ENCODE peak calls at places on chromosomes 7 and 10, in six cellular contexts. J, Y, U, F, Q and N are unnamed samples.

GRCh38 chr7:93327006-93327633 is 95.0 kb downstream of the VPS50 start:
- DNase-seq in J (no peak), Y (no peak), U (peak), F (no peak), Q (no peak), N (peak)

GRCh38 chr7:40891232-40891631 is 756.4 kb downstream of the SUGCT start:
- DNase-seq in J (no peak), Y (no peak), U (no peak), F (no peak), Q (no peak), N (no peak)

GRCh38 chr10:121880842-121881423 is 46.9 kb downstream of the ATE1 start:
- DNase-seq in J (no peak), Y (no peak), U (peak), F (no peak), Q (no peak), N (peak)

GRCh38 chr7:3157541-3158287 is 114.0 kb upstream of the CARD11 start:
- DNase-seq in J (no peak), Y (no peak), U (peak), F (no peak), Q (no peak), N (peak)

GRCh38 chr10:102642553-102643345 is 1.5 kb upstream of the TRIM8 start:
- DNase-seq in J (peak), Y (peak), U (peak), F (peak), Q (peak), N (peak)

GRCh38 chr10:97412891-97413304 is 11.8 kb upstream of the RRP12 start:
- DNase-seq in J (no peak), Y (no peak), U (no peak), F (no peak), Q (no peak), N (no peak)

GRCh38 chr7:36472141-36472729 is 82.6 kb downstream of the ANLN start:
- DNase-seq in J (no peak), Y (no peak), U (no peak), F (no peak), Q (no peak), N (no peak)

GRCh38 chr10:71433116-71433982 is 36.6 kb downstream of the CDH23 start:
- DNase-seq in J (peak), Y (no peak), U (peak), F (peak), Q (no peak), N (no peak)

GRCh38 chr7:20681258-20681882 is 65.9 kb downstream of the ABCB5 start:
- DNase-seq in J (no peak), Y (no peak), U (no peak), F (no peak), Q (no peak), N (no peak)

GRCh38 chr7:46533946-46534345 is 612.9 kb upstream of the IGFBP3 start:
- DNase-seq in J (no peak), Y (no peak), U (no peak), F (no peak), Q (no peak), N (no peak)

GRCh38 chr10:34916368-34916767 is 101.3 kb upstream of the PARD3 start:
- DNase-seq in J (peak), Y (no peak), U (peak), F (no peak), Q (no peak), N (no peak)

GRCh38 chr7:11768263-11768662 is 63.7 kb downstream of the THSD7A start:
- DNase-seq in J (no peak), Y (no peak), U (no peak), F (no peak), Q (no peak), N (no peak)

GRCh38 chr7:36994456-36995112 is 270.3 kb upstream of the AOAH start:
- DNase-seq in J (no peak), Y (no peak), U (no peak), F (no peak), Q (no peak), N (no peak)

GRCh38 chr7:36015733-36016132 is 137.3 kb upstream of the EEPD1 start:
- DNase-seq in J (no peak), Y (no peak), U (no peak), F (no peak), Q (no peak), N (no peak)

GRCh38 chr7:75888464-75889222 is 9.8 kb downstream of the RHBDD2 start:
- DNase-seq in J (no peak), Y (no peak), U (no peak), F (no peak), Q (peak), N (no peak)

GRCh38 chr10:15188629-15189028 is 20.1 kb upstream of the NMT2 start:
- DNase-seq in J (no peak), Y (no peak), U (no peak), F (no peak), Q (no peak), N (no peak)

GRCh38 chr10:104678658-104679057 is 37.6 kb downstream of the SORCS3 start:
- DNase-seq in J (no peak), Y (no peak), U (no peak), F (no peak), Q (no peak), N (no peak)

GRCh38 chr10:14186245-14186644 is 144.5 kb downstream of the FRMD4A start:
- DNase-seq in J (no peak), Y (peak), U (peak), F (peak), Q (no peak), N (peak)

DNA sequence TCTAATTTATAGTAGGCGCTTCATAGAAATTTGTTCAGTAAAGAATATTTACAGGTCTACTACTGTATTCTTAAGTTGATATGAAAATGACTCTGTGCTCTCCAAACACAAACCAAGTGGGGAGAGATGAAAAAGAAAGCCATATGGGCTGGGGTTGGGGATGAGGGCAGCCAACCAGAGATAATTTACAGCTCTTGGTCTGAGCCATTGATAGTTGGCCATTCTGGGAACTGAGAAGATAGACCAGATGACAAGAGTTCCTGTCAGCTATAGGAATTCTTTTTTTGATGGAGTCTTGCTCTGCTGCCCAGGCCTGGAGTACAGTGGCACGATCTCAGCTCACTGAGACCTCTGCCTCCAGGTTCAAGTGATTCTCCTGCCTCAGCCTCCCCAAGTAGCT is 57.4 kb downstream of the LAMB4 start:
- DNase-seq in J (no peak), Y (no peak), U (no peak), F (no peak), Q (no peak), N (no peak)
- H3K27ac ChIP-seq in J (no peak), Y (no peak), U (no peak), F (no peak), Q (no peak), N (no peak)

GRCh38 chr7:140922741-140923345 is 1.9 kb downstream of the BRAF start:
- DNase-seq in J (no peak), Y (no peak), U (no peak), F (no peak), Q (no peak), N (no peak)
- H3K4me3 ChIP-seq in J (peak), Y (peak), U (peak), F (peak), Q (peak), N (peak)

DNA sequence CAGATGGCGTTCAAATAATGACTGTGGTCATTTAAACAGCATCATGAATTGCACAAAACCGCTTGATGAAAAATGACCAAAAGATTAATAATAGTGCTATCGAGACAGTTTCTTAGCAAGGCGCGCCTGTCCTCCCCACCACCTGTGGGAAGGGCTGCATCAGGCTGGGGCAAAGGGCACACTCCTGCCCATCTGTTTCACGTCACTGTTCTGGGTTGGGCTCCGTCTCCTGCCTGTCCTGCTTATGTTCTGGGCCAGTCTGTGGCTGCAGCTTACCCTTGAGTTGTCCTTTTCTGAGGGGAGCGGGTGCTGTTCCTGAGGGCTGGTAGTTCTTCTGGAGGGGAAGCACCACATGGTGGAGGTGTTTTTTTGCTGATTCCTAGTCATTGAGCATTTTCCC is 13.3 kb downstream of the RBM17 start:
- DNase-seq in J (no peak), Y (no peak), U (no peak), F (no peak), Q (no peak), N (no peak)
- TF ChIP-seq CTCF in J (no peak), Y (no peak), U (no peak), F (no peak), Q (no peak), N (no peak)

GRCh38 chr7:39332142-39332541 is 234.1 kb upstream of the YAE1 start:
- DNase-seq in J (no peak), Y (peak), U (no peak), F (no peak), Q (no peak), N (no peak)
- H3K27ac ChIP-seq in J (no peak), Y (no peak), U (no peak), F (no peak), Q (no peak), N (no peak)

DNA sequence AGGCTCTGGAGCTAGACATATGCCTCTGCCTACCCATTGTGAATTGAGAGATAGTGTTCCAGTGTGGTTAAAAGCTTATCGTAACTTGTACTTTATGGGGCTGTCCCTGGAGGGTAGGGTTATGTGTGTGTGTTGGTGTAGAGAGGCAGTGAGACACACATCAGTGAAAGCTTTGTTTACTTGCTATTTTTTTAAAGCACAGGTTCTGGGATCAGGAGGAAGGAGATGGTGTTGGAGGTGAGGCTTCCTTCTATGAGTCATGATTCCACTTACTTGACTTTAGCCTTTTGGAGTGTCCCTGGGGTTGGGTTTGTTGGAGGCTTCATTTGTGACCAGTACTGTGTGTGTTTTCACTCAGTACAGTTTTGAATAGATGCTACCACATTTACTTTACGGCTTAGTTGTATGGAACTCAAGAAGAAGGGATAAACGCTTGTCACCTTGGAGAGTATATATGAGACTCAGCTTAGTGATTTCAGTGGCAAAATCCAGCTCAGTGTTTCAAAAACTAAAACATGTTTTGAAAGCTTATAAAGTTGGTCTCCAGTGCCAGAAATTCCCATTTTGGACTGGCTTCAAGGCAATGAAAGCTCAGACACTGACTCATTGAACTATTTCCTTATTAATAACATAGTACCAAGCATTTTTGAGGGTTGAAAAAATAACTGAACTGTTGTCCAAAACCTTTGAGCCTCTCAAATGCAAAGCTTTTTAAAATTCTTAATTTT is 106.2 kb downstream of the PLXDC2 start:
- DNase-seq in J (peak), Y (no peak), U (peak), F (no peak), Q (peak), N (peak)
- H3K4me3 ChIP-seq in J (no peak), Y (no peak), U (no peak), F (no peak), Q (peak), N (no peak)

DNA sequence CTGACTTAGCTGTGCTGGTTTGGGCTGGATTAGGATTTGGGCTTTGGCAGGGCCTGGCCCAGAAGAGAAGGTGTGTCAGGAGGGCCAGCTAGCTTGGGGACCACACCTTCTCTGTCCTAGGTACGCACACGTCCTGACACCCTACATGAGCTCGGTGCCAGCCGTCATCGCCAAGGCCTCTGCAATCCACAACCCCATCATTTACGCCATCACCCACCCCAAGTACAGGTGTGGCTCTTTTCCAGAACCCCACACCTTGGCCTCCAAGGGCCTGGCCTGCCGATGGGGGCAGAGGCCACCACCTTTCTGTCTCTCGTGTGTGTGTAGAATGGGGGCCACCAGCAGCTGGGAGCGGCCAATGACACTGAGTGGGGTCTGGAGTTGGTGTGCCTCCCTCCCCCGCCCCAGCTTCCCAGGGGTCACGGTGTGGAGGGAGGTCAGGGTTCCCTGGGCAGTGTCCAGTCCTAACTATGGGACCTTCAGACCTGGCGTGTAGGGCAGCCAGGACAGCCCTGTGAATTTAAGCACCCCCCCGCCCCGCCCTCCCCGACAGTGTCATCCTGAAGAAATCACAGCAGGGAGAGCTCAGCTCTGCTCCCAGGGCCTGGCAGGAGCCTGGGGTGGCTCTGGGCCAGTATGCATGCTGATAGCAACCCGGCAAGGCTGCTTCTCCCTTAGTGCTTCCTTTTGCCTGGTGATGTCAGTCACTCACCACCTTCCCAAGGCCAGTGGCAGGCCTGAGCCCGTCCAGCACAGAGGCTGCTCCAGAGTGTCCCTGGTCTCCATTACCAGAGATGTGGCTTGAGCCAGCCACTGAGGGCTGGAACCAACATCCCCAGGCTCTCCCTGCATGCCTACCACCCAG is 6.9 kb upstream of the LDB3 start:
- DNase-seq in J (peak), Y (no peak), U (peak), F (peak), Q (no peak), N (no peak)
- TF ChIP-seq CTCF in J (no peak), Y (no peak), U (no peak), F (no peak), Q (no peak), N (no peak)

GRCh38 chr10:43606323-43607198 is at the start of gene ZNF485:
- DNase-seq in J (peak), Y (peak), U (peak), F (peak), Q (peak), N (peak)
- H3K27ac ChIP-seq in J (no peak), Y (no peak), U (no peak), F (no peak), Q (peak), N (peak)

GRCh38 chr10:100825946-100826660 is 80.7 kb downstream of the PAX2 start:
- DNase-seq in J (no peak), Y (no peak), U (no peak), F (peak), Q (no peak), N (no peak)
- H3K4me3 ChIP-seq in J (no peak), Y (peak), U (peak), F (peak), Q (no peak), N (peak)

DNA sequence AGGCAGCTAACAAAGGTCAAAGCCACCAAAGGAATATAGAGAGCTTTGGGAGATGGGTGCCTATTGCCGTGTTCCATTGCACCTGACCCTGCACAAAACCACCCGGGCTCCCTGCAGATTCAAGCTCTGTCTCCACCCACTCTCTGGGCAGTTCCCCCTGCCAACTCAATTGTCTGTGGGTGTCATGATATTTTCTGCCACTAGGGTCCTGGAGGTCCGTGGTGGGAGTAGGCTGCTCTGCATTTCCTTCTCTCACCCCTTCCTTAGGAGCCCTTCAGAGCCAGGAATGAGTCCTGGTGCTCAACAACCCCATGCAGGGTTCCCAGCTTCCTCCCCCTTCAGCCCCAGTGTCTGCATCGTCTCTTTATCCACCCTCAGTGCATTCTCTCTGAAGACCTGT is 34.1 kb downstream of the PNLIPRP2 start:
- DNase-seq in J (no peak), Y (peak), U (no peak), F (peak), Q (no peak), N (peak)
- TF ChIP-seq CTCF in J (no peak), Y (peak), U (peak), F (peak), Q (no peak), N (peak)